ENCODE peak calls at places on chromosome 13, in eight cellular contexts. D is psoas muscle, U is NCI-H460, Y is GM13976, T is cerebellar cortex, W is AG04449, X is lower lobe of right lung, S is progenitor cell of endocrine pancreas. J is an unnamed sample.

GRCh38 chr13:109835321-109835720 is 48.9 kb upstream of the IRS2 start:
- DNase-seq in S (no peak), X (no peak), W (no peak), T (no peak), Y (no peak), D (no peak), U (no peak), J (no peak)

GRCh38 chr13:25247345-25247744 is 39.9 kb downstream of the MTMR6 start:
- DNase-seq in S (no peak), T (no peak), Y (no peak), D (no peak), X (no peak), W (no peak), U (no peak), J (no peak)

GRCh38 chr13:109273326-109273751 is 513.0 kb downstream of the IRS2 start:
- DNase-seq in Y (no peak), U (no peak), D (no peak), T (no peak), X (no peak), W (no peak), S (no peak), J (no peak)

GRCh38 chr13:33174491-33174890 is 111.1 kb downstream of the STARD13 start:
- DNase-seq in T (no peak), D (no peak), U (no peak), S (no peak), Y (no peak), X (no peak), W (no peak), J (no peak)

GRCh38 chr13:36850790-36851438 is 31.9 kb downstream of the RFXAP start:
- DNase-seq in U (no peak), Y (no peak), S (no peak), X (no peak), D (no peak), T (no peak), W (no peak), J (no peak)

GRCh38 chr13:109785892-109786450 is 412 bp downstream of the IRS2 start:
- DNase-seq in W (no peak), X (peak; percentile 61), T (no peak), S (no peak), D (peak; percentile 46), U (no peak), Y (no peak), J (no peak)

GRCh38 chr13:106570354-106570822 is 2.5 kb upstream of the ARGLU1 start:
- DNase-seq in U (peak; percentile 40), X (peak; percentile 90), Y (no peak), W (no peak), S (peak; percentile 36), T (no peak), D (peak; percentile 68), J (peak; percentile 67)

GRCh38 chr13:112335135-112335534 is 41.0 kb upstream of the SPACA7 start:
- DNase-seq in W (no peak), U (no peak), Y (no peak), T (no peak), S (no peak), D (no peak), X (no peak), J (no peak)

GRCh38 chr13:70189981-70190380 is 81.7 kb upstream of the KLHL1 start:
- DNase-seq in S (no peak), W (no peak), Y (no peak), X (no peak), T (no peak), U (no peak), D (no peak), J (no peak)

GRCh38 chr13:20616059-20616797 is 49.3 kb downstream of the IFT88 start:
- DNase-seq in T (no peak), D (no peak), X (no peak), W (peak; percentile 75), U (peak; percentile 40), S (no peak), Y (no peak), J (no peak)

GRCh38 chr13:73870036-73870741 is 264.0 kb downstream of the KLF12 start:
- DNase-seq in W (peak; percentile 9), Y (no peak), S (no peak), X (no peak), U (no peak), D (no peak), T (no peak), J (no peak)

GRCh38 chr13:51262501-51263211 is 40.5 kb downstream of the FAM124A start:
- DNase-seq in W (no peak), Y (no peak), X (no peak), D (no peak), S (no peak), T (no peak), U (no peak), J (peak; percentile 60)

GRCh38 chr13:111622051-111622531 is 301.6 kb downstream of the TEX29 start:
- DNase-seq in W (no peak), U (no peak), X (no peak), S (no peak), D (no peak), Y (no peak), T (no peak), J (no peak)

GRCh38 chr13:26727122-26727521 is 33.5 kb downstream of the GPR12 start:
- DNase-seq in Y (no peak), D (no peak), W (no peak), X (no peak), T (no peak), S (no peak), U (no peak), J (no peak)

GRCh38 chr13:27634231-27634630 is 12.5 kb downstream of the POLR1D start:
- DNase-seq in X (no peak), U (no peak), Y (no peak), T (no peak), W (no peak), D (no peak), S (no peak), J (no peak)

GRCh38 chr13:37306778-37307544 is 201.5 kb upstream of the CSNK1A1L start:
- DNase-seq in W (peak; percentile 92), X (no peak), Y (no peak), S (no peak), U (no peak), T (no peak), D (no peak), J (no peak)

GRCh38 chr13:110274687-110275086 is 32.3 kb downstream of the COL4A1 start:
- DNase-seq in X (no peak), Y (no peak), W (no peak), S (no peak), U (no peak), T (no peak), D (no peak), J (peak; percentile 65)

GRCh38 chr13:91868351-91868750 is 469.9 kb downstream of the GPC5 start:
- DNase-seq in X (no peak), W (no peak), U (no peak), T (no peak), D (no peak), S (no peak), Y (no peak), J (no peak)

GRCh38 chr13:81686877-81687276 is 1346.0 kb upstream of the SPRY2 start:
- DNase-seq in S (no peak), X (no peak), U (no peak), Y (no peak), W (no peak), D (no peak), T (peak; percentile 14), J (no peak)

GRCh38 chr13:113915012-113915763 is 51.3 kb upstream of the GAS6 start:
- DNase-seq in Y (no peak), S (no peak), W (no peak), T (no peak), X (no peak), D (no peak), U (no peak), J (no peak)

GRCh38 chr13:21799671-21800070 is 128.8 kb downstream of the FGF9 start:
- DNase-seq in W (no peak), U (no peak), Y (no peak), S (no peak), D (no peak), X (no peak), T (no peak), J (no peak)

GRCh38 chr13:50188696-50189095 is 173.5 kb downstream of the KCNRG start:
- DNase-seq in X (no peak), Y (no peak), T (no peak), W (no peak), U (no peak), S (no peak), D (no peak), J (no peak)

GRCh38 chr13:50521191-50521590 is 322.3 kb downstream of the DLEU7 start:
- DNase-seq in X (no peak), Y (no peak), U (no peak), T (no peak), D (no peak), S (no peak), W (no peak), J (no peak)

GRCh38 chr13:51243832-51244231 is 21.6 kb downstream of the FAM124A start:
- DNase-seq in Y (no peak), W (no peak), T (no peak), U (no peak), X (no peak), D (no peak), S (no peak), J (no peak)